ENCODE peak calls at places on chromosomes 1 and 21, in six cellular contexts. One of them, this sample, is unnamed.

GRCh38 chr1:213704941-213705340 is 282.8 kb upstream of the PROX1 start:
- DNase-seq in psoas muscle: no peak
- DNase-seq in T-helper 2 cell: no peak
- DNase-seq in T-cell: no peak
- DNase-seq in EL: no peak
- DNase-seq in GM23338: no peak
- DNase-seq in this sample: no peak

GRCh38 chr21:29077651-29078090 is 4.2 kb upstream of the CCT8 start:
- DNase-seq in psoas muscle: no peak
- DNase-seq in EL: peak
- DNase-seq in T-cell: no peak
- DNase-seq in GM23338: peak
- DNase-seq in T-helper 2 cell: peak
- DNase-seq in this sample: peak

GRCh38 chr1:87644033-87644432 is 315.4 kb downstream of the LMO4 start:
- DNase-seq in GM23338: no peak
- DNase-seq in EL: no peak
- DNase-seq in T-helper 2 cell: no peak
- DNase-seq in psoas muscle: no peak
- DNase-seq in T-cell: no peak
- DNase-seq in this sample: no peak

GRCh38 chr1:64062941-64063581 is 140.4 kb upstream of the UBE2U start:
- DNase-seq in T-helper 2 cell: no peak
- DNase-seq in GM23338: no peak
- DNase-seq in EL: peak
- DNase-seq in psoas muscle: no peak
- DNase-seq in T-cell: no peak
- DNase-seq in this sample: no peak

GRCh38 chr1:204643503-204643902 is 42.0 kb downstream of the LRRN2 start:
- DNase-seq in EL: no peak
- DNase-seq in T-helper 2 cell: no peak
- DNase-seq in GM23338: no peak
- DNase-seq in psoas muscle: no peak
- DNase-seq in T-cell: no peak
- DNase-seq in this sample: no peak

GRCh38 chr21:34968414-34969333 is 80.4 kb downstream of the RUNX1 start:
- DNase-seq in T-helper 2 cell: peak
- DNase-seq in T-cell: no peak
- DNase-seq in GM23338: no peak
- DNase-seq in EL: no peak
- DNase-seq in psoas muscle: no peak
- DNase-seq in this sample: no peak

GRCh38 chr21:42063578-42064521 is 7.3 kb upstream of the UMODL1 start:
- DNase-seq in psoas muscle: no peak
- DNase-seq in T-cell: peak
- DNase-seq in EL: no peak
- DNase-seq in T-helper 2 cell: peak
- DNase-seq in GM23338: peak
- DNase-seq in this sample: no peak

GRCh38 chr1:97553975-97554374 is 366.9 kb downstream of the DPYD start:
- DNase-seq in EL: no peak
- DNase-seq in psoas muscle: no peak
- DNase-seq in GM23338: no peak
- DNase-seq in T-helper 2 cell: no peak
- DNase-seq in T-cell: no peak
- DNase-seq in this sample: no peak

GRCh38 chr1:222250376-222250775 is 297.5 kb downstream of the HHIPL2 start:
- DNase-seq in T-helper 2 cell: no peak
- DNase-seq in GM23338: no peak
- DNase-seq in T-cell: no peak
- DNase-seq in EL: peak
- DNase-seq in psoas muscle: no peak
- DNase-seq in this sample: no peak

GRCh38 chr1:168380945-168381344 is 100.3 kb downstream of the TBX19 start:
- DNase-seq in GM23338: no peak
- DNase-seq in psoas muscle: no peak
- DNase-seq in T-helper 2 cell: no peak
- DNase-seq in T-cell: no peak
- DNase-seq in EL: no peak
- DNase-seq in this sample: no peak

GRCh38 chr1:20992327-20993056 is 184.2 kb downstream of the EIF4G3 start:
- DNase-seq in T-helper 2 cell: peak
- DNase-seq in psoas muscle: no peak
- DNase-seq in T-cell: no peak
- DNase-seq in EL: no peak
- DNase-seq in GM23338: no peak
- DNase-seq in this sample: no peak

GRCh38 chr1:1614204-1614953 is 921 bp upstream of the MIB2 start:
- DNase-seq in psoas muscle: peak
- DNase-seq in T-cell: peak
- DNase-seq in GM23338: no peak
- DNase-seq in T-helper 2 cell: peak
- DNase-seq in EL: peak
- DNase-seq in this sample: peak

GRCh38 chr1:86507935-86508582 is 38.8 kb upstream of the CLCA4 start:
- DNase-seq in EL: peak
- DNase-seq in GM23338: peak
- DNase-seq in T-helper 2 cell: peak
- DNase-seq in T-cell: no peak
- DNase-seq in psoas muscle: no peak
- DNase-seq in this sample: no peak

This sample was measured in immature natural killer cell.